ENCODE peak calls at places on chromosomes 6 and 20, in eight cellular contexts. V is activated CD4-positive, alpha-beta T cell treated with anti-CD3 and anti-CD28 coated beads for 4 hours; Z is activated CD4-positive, CD25-positive, alpha-beta regulatory T cell; A is stimulated activated CD8-positive, alpha-beta memory T cell treated with anti-CD3 and anti-CD28 coated beads, Interleukin-15, amount 100 ng/mL, for 1 hour; O is nucleus accumbens; U is glomerular endothelial cell; B is hypothalamus; L is effector CD4-positive, alpha-beta T cell. Y is an unnamed sample.

GRCh38 chr6:56686429-56686828 is 43.7 kb upstream of the DST start:
- DNase-seq in V (no peak), Z (no peak), A (no peak), O (no peak), U (no peak), B (no peak), L (no peak), Y (no peak)

GRCh38 chr6:42404494-42404893 is 47.2 kb downstream of the TRERF1 start:
- DNase-seq in V (peak), Z (no peak), A (no peak), O (no peak), U (no peak), B (no peak), L (no peak), Y (peak)

GRCh38 chr6:54244430-54244829 is 63.8 kb upstream of the TINAG start:
- DNase-seq in V (no peak), Z (no peak), A (no peak), O (no peak), U (no peak), B (no peak), L (no peak), Y (peak)

GRCh38 chr20:48635791-48636267 is 192.0 kb downstream of the PREX1 start:
- DNase-seq in V (peak), Z (peak), A (peak), O (peak), U (no peak), B (peak), L (peak), Y (peak)

GRCh38 chr6:54718541-54719023 is 128.0 kb upstream of the FAM83B start:
- DNase-seq in V (no peak), Z (no peak), A (no peak), O (no peak), U (no peak), B (no peak), L (no peak), Y (no peak)

GRCh38 chr6:156731436-156731835 is 45.7 kb upstream of the ARID1B start:
- DNase-seq in V (no peak), Z (no peak), A (no peak), O (no peak), U (no peak), B (no peak), L (no peak), Y (peak)

GRCh38 chr6:83463886-83464285 is 33.0 kb upstream of the ME1 start:
- DNase-seq in V (no peak), Z (no peak), A (no peak), O (no peak), U (no peak), B (no peak), L (no peak), Y (no peak)

GRCh38 chr6:47822856-47823554 is 41.2 kb downstream of the OPN5 start:
- DNase-seq in V (no peak), Z (no peak), A (no peak), O (no peak), U (no peak), B (no peak), L (no peak), Y (no peak)

GRCh38 chr6:73131706-73132105 is 93.6 kb downstream of the KHDC1L start:
- DNase-seq in V (no peak), Z (no peak), A (no peak), O (no peak), U (no peak), B (no peak), L (no peak), Y (no peak)

GRCh38 chr20:44098657-44099056 is 88.3 kb downstream of the JPH2 start:
- DNase-seq in V (no peak), Z (no peak), A (no peak), O (no peak), U (no peak), B (no peak), L (no peak), Y (no peak)

GRCh38 chr6:45073771-45074170 is 254.4 kb upstream of the RUNX2 start:
- DNase-seq in V (no peak), Z (no peak), A (no peak), O (no peak), U (no peak), B (no peak), L (no peak), Y (no peak)

GRCh38 chr6:148509789-148510581 is 167.3 kb downstream of the SASH1 start:
- DNase-seq in V (no peak), Z (no peak), A (no peak), O (no peak), U (no peak), B (peak), L (no peak), Y (peak)

GRCh38 chr6:84801250-84801649 is 36.9 kb upstream of the TBX18 start:
- DNase-seq in V (no peak), Z (no peak), A (no peak), O (no peak), U (no peak), B (no peak), L (no peak), Y (no peak)

GRCh38 chr20:25484911-25485511 is 77.5 kb downstream of the GINS1 start:
- DNase-seq in V (no peak), Z (no peak), A (no peak), O (no peak), U (peak), B (no peak), L (no peak), Y (peak)

GRCh38 chr6:30818426-30818841 is 65.9 kb upstream of the DDR1 start:
- DNase-seq in V (no peak), Z (no peak), A (no peak), O (no peak), U (no peak), B (no peak), L (no peak), Y (no peak)

GRCh38 chr20:25356294-25356933 is 34.2 kb downstream of the ABHD12 start:
- DNase-seq in V (no peak), Z (no peak), A (no peak), O (no peak), U (no peak), B (peak), L (no peak), Y (no peak)

GRCh38 chr6:24574809-24575208 is 71.2 kb downstream of the KIAA0319 start:
- DNase-seq in V (no peak), Z (no peak), A (no peak), O (no peak), U (no peak), B (peak), L (no peak), Y (no peak)

GRCh38 chr20:21832442-21833152 is 127.1 kb downstream of the PAX1 start:
- DNase-seq in V (no peak), Z (no peak), A (no peak), O (no peak), U (no peak), B (no peak), L (no peak), Y (no peak)

GRCh38 chr6:162964703-162965140 is 236.9 kb downstream of the PACRG start:
- DNase-seq in V (no peak), Z (no peak), A (no peak), O (no peak), U (no peak), B (no peak), L (no peak), Y (no peak)

GRCh38 chr6:158287047-158287446 is 25.2 kb upstream of the TULP4 start:
- DNase-seq in V (no peak), Z (no peak), A (no peak), O (no peak), U (no peak), B (no peak), L (no peak), Y (no peak)

GRCh38 chr6:26021350-26022165 is 59.0 kb downstream of the TRIM38 start:
- DNase-seq in V (peak), Z (peak), A (peak), O (peak), U (no peak), B (peak), L (peak), Y (peak)

GRCh38 chr6:106056060-106056737 is 29.9 kb upstream of the PRDM1 start:
- DNase-seq in V (peak), Z (no peak), A (no peak), O (no peak), U (no peak), B (no peak), L (peak), Y (no peak)

GRCh38 chr20:56343861-56344381 is 14.9 kb upstream of the FAM210B start:
- DNase-seq in V (no peak), Z (no peak), A (no peak), O (peak), U (no peak), B (peak), L (no peak), Y (peak)